ENCODE peak calls at places on chromosomes 2 and 18, in seven cellular contexts. P, H, R, Q, V, K and F are unnamed samples.

GRCh38 chr2:172038604-172039003 is 38.9 kb downstream of the METAP1D start:
- DNase-seq in P (no peak), H (peak), R (no peak), Q (peak), V (no peak), K (no peak), F (no peak)

GRCh38 chr2:144942516-144943256 is 422.8 kb upstream of the ZEB2 start:
- DNase-seq in P (no peak), H (peak), R (peak), Q (peak), V (peak), K (no peak), F (no peak)

GRCh38 chr2:142989276-142990204 is 112.1 kb downstream of the KYNU start:
- DNase-seq in P (no peak), H (peak), R (no peak), Q (peak), V (peak), K (no peak), F (peak)

GRCh38 chr18:36179562-36180334 is 7.5 kb upstream of the MOCOS start:
- DNase-seq in P (no peak), H (peak), R (peak), Q (peak), V (peak), K (peak), F (no peak)

GRCh38 chr2:211434773-211435172 is 878.4 kb downstream of the CPS1 start:
- DNase-seq in P (no peak), H (peak), R (no peak), Q (peak), V (no peak), K (no peak), F (no peak)

GRCh38 chr2:71880846-71881610 is 266.6 kb downstream of the CYP26B1 start:
- DNase-seq in P (no peak), H (peak), R (peak), Q (peak), V (peak), K (peak), F (no peak)

GRCh38 chr18:59681051-59681450 is 16.2 kb downstream of the CCBE1 start:
- DNase-seq in P (no peak), H (no peak), R (no peak), Q (no peak), V (no peak), K (no peak), F (no peak)

GRCh38 chr2:229003256-229003655 is 267.8 kb downstream of the PID1 start:
- DNase-seq in P (no peak), H (no peak), R (no peak), Q (peak), V (peak), K (no peak), F (no peak)

GRCh38 chr2:228446732-228447131 is 265.2 kb upstream of the SPHKAP start:
- DNase-seq in P (no peak), H (no peak), R (peak), Q (peak), V (peak), K (no peak), F (no peak)

GRCh38 chr2:202034249-202035088 is 814 bp downstream of the FZD7 start:
- DNase-seq in P (no peak), H (peak), R (peak), Q (peak), V (peak), K (peak), F (peak)

GRCh38 chr2:197784956-197785941 is at the start of gene BOLL:
- DNase-seq in P (peak), H (no peak), R (no peak), Q (no peak), V (no peak), K (no peak), F (peak)

GRCh38 chr2:197782121-197782520 is 3.0 kb downstream of the BOLL start:
- DNase-seq in P (no peak), H (no peak), R (no peak), Q (no peak), V (no peak), K (no peak), F (no peak)

DNA sequence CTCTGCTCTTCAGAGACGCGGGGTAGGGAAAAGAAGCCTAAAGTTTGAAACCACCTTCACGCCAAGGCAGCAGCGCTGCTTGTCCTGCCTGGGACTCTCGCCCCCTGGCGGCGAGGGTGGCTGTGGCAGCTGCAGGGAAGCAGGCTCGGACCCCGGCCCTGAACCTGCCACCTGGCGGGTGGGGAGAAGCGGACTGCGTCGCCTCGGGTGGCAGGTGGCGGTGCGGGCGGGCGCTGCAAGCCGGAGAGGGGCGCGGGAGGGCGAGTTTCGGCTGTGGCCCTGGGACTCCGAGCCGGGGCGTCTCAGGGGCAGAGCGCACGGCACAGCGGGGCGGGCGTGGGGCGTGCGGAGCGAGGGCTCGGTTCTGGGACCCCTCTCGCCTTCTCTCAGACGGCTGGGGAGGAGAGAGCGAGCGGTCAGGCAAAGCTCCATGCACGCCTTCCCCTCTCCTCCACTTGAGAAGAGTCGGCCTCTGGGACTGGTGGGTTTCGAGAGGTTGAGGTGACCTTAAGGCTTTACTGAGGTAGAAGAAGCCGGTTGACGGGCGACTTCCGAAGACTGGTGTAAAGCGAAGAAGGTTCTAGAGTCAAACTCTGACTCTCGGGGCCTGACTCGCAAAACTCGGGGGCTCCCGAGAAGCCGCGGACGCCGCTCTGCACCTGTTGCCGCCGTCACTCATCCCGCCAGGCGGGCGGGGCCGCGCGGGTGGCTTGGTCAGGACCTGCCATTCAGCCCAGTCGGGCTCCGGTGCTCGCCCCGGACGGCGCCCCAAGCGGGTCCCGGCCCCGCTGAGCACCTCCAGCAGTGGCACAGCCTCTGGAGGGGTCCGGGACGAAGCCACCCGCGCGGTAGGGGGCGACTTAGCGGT is 1.1 kb upstream of the BOLL start:
- DNase-seq in P (peak), H (no peak), R (no peak), Q (no peak), V (no peak), K (peak), F (peak)
- TF ChIP-seq CTCF in P (peak), H (peak), R (peak), Q (peak), V (peak), K (peak), F (peak)

GRCh38 chr2:134621939-134622705 is 96.7 kb downstream of the TMEM163 start:
- DNase-seq in P (no peak), H (no peak), R (no peak), Q (no peak), V (peak), K (no peak), F (no peak)

GRCh38 chr2:134623796-134624195 is 95.0 kb downstream of the TMEM163 start:
- DNase-seq in P (no peak), H (no peak), R (no peak), Q (no peak), V (no peak), K (no peak), F (peak)

GRCh38 chr2:134623046-134623445 is 95.8 kb downstream of the TMEM163 start:
- DNase-seq in P (no peak), H (no peak), R (no peak), Q (no peak), V (no peak), K (no peak), F (peak)

GRCh38 chr2:134619250-134619649 is 99.5 kb downstream of the TMEM163 start:
- DNase-seq in P (no peak), H (no peak), R (no peak), Q (no peak), V (no peak), K (no peak), F (no peak)
- TF ChIP-seq CTCF in P (no peak), H (no peak), R (no peak), Q (no peak), V (no peak), K (no peak), F (no peak)

DNA sequence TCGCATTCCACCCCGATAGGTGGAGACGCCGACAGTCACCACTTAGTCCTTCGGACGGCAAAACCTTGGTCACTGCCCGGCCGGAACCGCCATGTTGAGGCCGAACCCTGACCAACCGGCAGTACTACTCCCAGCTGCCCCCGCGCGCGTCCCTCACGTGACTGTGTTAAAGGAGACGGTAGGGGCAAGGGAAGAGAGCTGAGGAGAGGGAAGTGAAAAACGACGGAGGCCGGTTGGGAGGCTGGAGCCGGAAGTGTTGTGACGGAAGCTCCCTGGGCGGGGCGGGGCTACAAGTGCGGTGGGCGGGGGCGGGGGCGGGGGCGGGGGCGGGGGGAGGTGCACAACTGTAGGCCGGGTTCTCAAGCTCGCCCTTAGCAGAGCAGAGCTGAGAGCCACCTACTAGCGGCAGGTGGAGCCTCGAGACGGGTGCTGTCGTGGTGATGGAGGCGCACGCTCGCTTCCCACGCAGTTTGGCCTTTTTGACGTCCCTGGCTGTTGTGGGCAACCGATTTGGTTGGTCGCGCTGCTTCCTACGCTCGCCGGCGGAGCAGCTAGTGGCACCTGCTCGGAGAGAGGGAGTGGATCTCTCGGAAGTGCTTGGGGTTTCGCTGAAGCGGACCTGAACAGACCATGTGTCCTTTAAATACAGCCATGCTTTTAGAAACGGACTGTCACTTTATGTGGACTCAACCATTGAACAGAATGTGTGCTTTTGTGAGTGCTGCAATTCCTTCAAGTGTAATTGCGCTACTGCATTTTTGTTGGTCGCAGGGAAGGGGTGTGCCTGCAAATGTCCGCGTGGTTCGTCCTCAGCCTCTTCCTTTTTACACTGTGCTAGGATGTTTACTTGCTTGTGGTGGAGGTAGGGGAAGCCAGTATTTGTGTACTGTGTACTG is at the start of gene TRAPPC8:
- DNase-seq in P (peak), H (peak), R (peak), Q (peak), V (peak), K (peak), F (peak)
- TF ChIP-seq CTCF in P (peak), H (peak), R (no peak), Q (no peak), V (peak), K (no peak), F (peak)

GRCh38 chr2:80016166-80016565 is 288.4 kb downstream of the LRRTM1 start:
- DNase-seq in P (no peak), H (no peak), R (no peak), Q (no peak), V (no peak), K (no peak), F (no peak)
- TF ChIP-seq CTCF in P (no peak), H (no peak), R (no peak), Q (no peak), V (no peak), K (no peak), F (no peak)

DNA sequence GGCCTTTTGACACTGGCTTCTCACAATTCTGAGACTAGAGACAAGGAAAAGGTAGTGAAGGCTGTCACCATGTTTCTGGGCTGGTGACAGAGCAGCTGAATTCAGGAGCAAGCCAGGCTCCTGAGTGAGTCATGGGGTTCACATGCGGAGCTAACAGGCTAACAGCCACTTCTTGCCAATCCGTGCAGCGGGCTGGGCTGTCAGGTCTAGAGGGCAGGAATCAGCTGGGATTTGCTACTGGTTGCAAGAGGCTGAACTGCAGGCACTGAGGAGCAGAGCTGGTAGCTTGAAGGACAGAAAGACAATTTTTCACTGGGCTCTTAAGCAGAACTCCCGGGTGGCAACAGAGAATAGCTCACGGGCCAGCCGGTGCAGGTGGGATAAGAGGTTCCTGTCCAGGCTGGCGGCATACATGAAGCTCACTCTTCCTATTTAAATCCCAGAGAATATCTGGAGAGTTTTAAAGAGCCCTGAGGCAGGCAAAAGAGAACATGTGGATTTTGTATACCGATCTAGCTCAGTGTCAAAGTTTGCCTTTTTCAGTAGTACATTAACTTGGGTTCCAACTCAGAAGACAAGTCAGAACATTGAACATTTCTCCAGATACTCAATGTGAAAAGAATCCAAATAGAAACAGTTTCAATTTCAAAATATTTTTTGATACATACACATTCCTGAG is 1.2 kb downstream of the NCKAP5 start:
- DNase-seq in P (no peak), H (peak), R (peak), Q (peak), V (peak), K (peak), F (no peak)
- TF ChIP-seq CTCF in P (no peak), H (no peak), R (no peak), Q (no peak), V (no peak), K (no peak), F (no peak)

GRCh38 chr18:48219429-48220145 is 189.6 kb downstream of the ZBTB7C start:
- DNase-seq in P (no peak), H (no peak), R (no peak), Q (no peak), V (no peak), K (no peak), F (no peak)
- TF ChIP-seq CTCF in P (no peak), H (no peak), R (no peak), Q (no peak), V (no peak), K (no peak), F (no peak)